ENCODE peak calls at places on chromosomes 16 and 17, in eight cellular contexts. A is activated T-helper 1 cell treated with anti-CD3 and anti-CD28 coated beads, Interleukin-12 subunit alpha, Interleukin-12 subunit beta, Interleukin-2, Interleukin-4 antibody, amounts not matched to agents 30 ng/mL and 10 ng/mL and 1 ng/mL, durations not matched to agents 14 hours and 24 hours and 36 hours; K is Caco-2; F is fibroblast of lung; Z is SW480; D is Daoy; I is adrenal gland; V is stimulated activated CD8-positive, alpha-beta memory T cell treated with anti-CD3 and anti-CD28 coated beads, Interleukin-15, amount 100 ng/mL, for 4 hours. W is an unnamed sample.

GRCh38 chr17:58327363-58328194 is 1.0 kb downstream of the TSPOAP1 start:
- DNase-seq in V (no peak), Z (no peak), I (no peak), D (no peak), F (no peak), A (no peak), K (no peak), W (peak)

GRCh38 chr17:8016632-8017424 is 14.4 kb downstream of the GUCY2D start:
- DNase-seq in Z (no peak), D (peak), I (peak), V (no peak), A (peak), F (peak), K (peak), W (peak)

GRCh38 chr17:56595831-56596740 is 2.6 kb downstream of the NOG start:
- DNase-seq in D (peak), I (peak), A (no peak), Z (peak), K (no peak), F (no peak), V (no peak), W (peak)

GRCh38 chr17:74738051-74738996 is 1.3 kb downstream of the RAB37 start:
- DNase-seq in V (peak), Z (no peak), D (peak), A (peak), F (peak), K (peak), I (no peak), W (peak)

GRCh38 chr17:33234930-33235685 is 58.0 kb downstream of the ASIC2 start:
- DNase-seq in V (no peak), A (no peak), D (peak), I (peak), Z (peak), F (peak), K (no peak), W (no peak)

GRCh38 chr17:65487161-65487560 is 74.3 kb downstream of the AXIN2 start:
- DNase-seq in F (no peak), K (no peak), A (no peak), I (no peak), V (no peak), D (no peak), Z (no peak), W (no peak)

GRCh38 chr16:71467810-71468209 is 5.8 kb upstream of the ZNF23 start:
- DNase-seq in D (peak), V (no peak), K (peak), A (no peak), I (peak), F (peak), Z (no peak), W (no peak)

GRCh38 chr16:57663436-57663835 is 4.7 kb upstream of the ADGRG3 start:
- DNase-seq in A (no peak), K (no peak), F (no peak), D (no peak), V (no peak), Z (no peak), I (no peak), W (no peak)

GRCh38 chr17:236641-237405 is 55.4 kb upstream of the DOC2B start:
- DNase-seq in K (peak), Z (peak), V (no peak), A (no peak), D (peak), F (no peak), I (no peak), W (no peak)

GRCh38 chr16:27405546-27406451 is 3.8 kb downstream of the IL21R start:
- DNase-seq in K (no peak), D (no peak), Z (no peak), F (peak), V (no peak), A (no peak), I (no peak), W (peak)

W was measured in stimulated activated naive CD8-positive, alpha-beta T cell treated with anti-CD3 and anti-CD28 coated beads, Interleukin-15, amount 100 ng/mL, for 72 hours.